ENCODE peak calls at places on chromosome 6, in seven cellular contexts. M is GM23338; E is PC-3; Q is heart left ventricle; R is CD4-positive, alpha-beta T cell; G is GM12878; U is gastrocnemius medialis. N is an unnamed sample.

GRCh38 chr6:81640891-81641290 is 111.6 kb downstream of the TENT5A start:
- ATAC-seq in M (no peak), E (no peak), Q (no peak), R (no peak), G (no peak), U (no peak), N (no peak)

GRCh38 chr6:37850728-37851285 is 31.3 kb downstream of the ZFAND3 start:
- ATAC-seq in M (no peak), E (no peak), Q (no peak), R (no peak), G (peak; percentile 58), U (no peak), N (no peak)

GRCh38 chr6:104787305-104787704 is 72.4 kb downstream of the HACE1 start:
- ATAC-seq in M (no peak), E (no peak), Q (no peak), R (no peak), G (no peak), U (no peak), N (no peak)

GRCh38 chr6:112204350-112204706 is 50.0 kb downstream of the LAMA4 start:
- ATAC-seq in M (no peak), E (peak; percentile 35), Q (no peak), R (no peak), G (peak; percentile 54), U (no peak), N (no peak)

GRCh38 chr6:7273709-7274108 is 39.3 kb downstream of the SSR1 start:
- ATAC-seq in M (no peak), E (no peak), Q (no peak), R (no peak), G (no peak), U (no peak), N (no peak)

GRCh38 chr6:166268431-166268830 is 39.8 kb downstream of the PRR18 start:
- ATAC-seq in M (peak; percentile 30), E (no peak), Q (no peak), R (no peak), G (no peak), U (no peak), N (no peak)

GRCh38 chr6:134667106-134667505 is 282.8 kb downstream of the ALDH8A1 start:
- ATAC-seq in M (no peak), E (no peak), Q (no peak), R (no peak), G (no peak), U (no peak), N (no peak)

GRCh38 chr6:148416309-148416965 is 73.8 kb downstream of the SASH1 start:
- ATAC-seq in M (no peak), E (no peak), Q (peak; percentile 46), R (no peak), G (no peak), U (peak; percentile 49), N (no peak)

GRCh38 chr6:45966797-45967196 is 48.9 kb downstream of the CLIC5 start:
- ATAC-seq in M (no peak), E (no peak), Q (no peak), R (no peak), G (no peak), U (no peak), N (no peak)

GRCh38 chr6:107115695-107116327 is 496 bp upstream of the BEND3 start:
- ATAC-seq in M (peak; percentile 62), E (peak; percentile 55), Q (peak; percentile 36), R (peak; percentile 23), G (peak; percentile 48), U (peak; percentile 35), N (no peak)

GRCh38 chr6:34039943-34040342 is 105.9 kb downstream of the GRM4 start:
- ATAC-seq in M (no peak), E (no peak), Q (no peak), R (no peak), G (no peak), U (no peak), N (no peak)

GRCh38 chr6:73074175-73074574 is 151.1 kb downstream of the KHDC1L start:
- ATAC-seq in M (no peak), E (peak; percentile 83), Q (no peak), R (no peak), G (no peak), U (no peak), N (no peak)

GRCh38 chr6:75834447-75834846 is 85.4 kb downstream of the MYO6 start:
- ATAC-seq in M (no peak), E (no peak), Q (no peak), R (no peak), G (no peak), U (no peak), N (no peak)

GRCh38 chr6:15359335-15359862 is 113.5 kb downstream of the JARID2 start:
- ATAC-seq in M (no peak), E (no peak), Q (peak; percentile 74), R (no peak), G (peak; percentile 75), U (peak; percentile 76), N (no peak)

GRCh38 chr6:79377830-79378460 is 143.5 kb upstream of the HMGN3 start:
- ATAC-seq in M (no peak), E (peak; percentile 70), Q (peak; percentile 52), R (no peak), G (peak; percentile 73), U (no peak), N (no peak)

GRCh38 chr6:35432291-35432690 is 19.8 kb upstream of the FANCE start:
- ATAC-seq in M (no peak), E (no peak), Q (no peak), R (no peak), G (no peak), U (no peak), N (no peak)

DNA sequence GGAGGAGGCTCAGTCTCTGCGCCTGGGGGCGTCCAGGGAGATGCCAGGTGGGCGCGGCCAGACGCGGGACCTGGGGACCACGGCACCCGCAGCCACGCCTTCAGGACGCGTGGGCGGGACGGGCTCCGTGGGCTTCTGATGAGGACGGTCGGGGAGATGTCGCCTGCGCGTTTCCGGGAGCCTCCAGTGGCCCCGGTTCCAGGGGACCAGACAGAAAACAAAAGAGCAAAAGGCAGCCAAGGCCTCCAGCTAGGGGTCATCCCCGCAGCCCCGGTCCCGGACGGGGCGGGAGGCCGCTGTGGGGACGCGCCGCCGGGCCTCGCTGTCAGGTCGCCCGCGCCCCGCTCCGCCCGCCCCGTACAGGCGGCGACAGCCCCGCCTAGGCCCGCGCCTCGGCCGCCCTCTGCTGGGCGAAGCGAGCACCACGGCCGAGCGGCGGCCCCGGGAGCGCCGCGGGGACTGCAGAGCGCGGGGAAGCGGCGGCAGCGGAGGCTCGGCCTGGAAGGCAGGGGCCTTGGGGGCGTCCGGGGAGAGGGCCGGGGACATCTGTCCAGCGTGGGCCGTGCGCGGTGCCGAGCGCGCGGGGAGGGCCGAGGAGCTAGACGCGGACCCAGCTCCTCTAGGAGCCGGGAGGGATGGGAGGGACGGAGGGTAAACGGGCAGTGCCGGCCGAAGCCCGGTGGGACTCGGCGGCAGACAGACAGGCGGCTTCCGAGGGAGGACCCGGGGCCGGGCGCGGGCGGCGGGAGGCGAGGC is 48.7 kb downstream of the TMEM242 start:
- ATAC-seq in M (peak; percentile 88), E (peak; percentile 98), Q (peak; percentile 98), R (peak; percentile 83), G (peak; percentile 97), U (peak; percentile 96), N (peak; percentile 95)
- H3K27ac ChIP-seq in M (no peak overlapping the region), E (no peak overlapping the region), Q (peak overlapping the region; percentile 81), R (peak overlapping the region; percentile 79), G (no peak overlapping the region), U (peak overlapping the region; percentile 77), N (peak overlapping the region; percentile 11)

DNA sequence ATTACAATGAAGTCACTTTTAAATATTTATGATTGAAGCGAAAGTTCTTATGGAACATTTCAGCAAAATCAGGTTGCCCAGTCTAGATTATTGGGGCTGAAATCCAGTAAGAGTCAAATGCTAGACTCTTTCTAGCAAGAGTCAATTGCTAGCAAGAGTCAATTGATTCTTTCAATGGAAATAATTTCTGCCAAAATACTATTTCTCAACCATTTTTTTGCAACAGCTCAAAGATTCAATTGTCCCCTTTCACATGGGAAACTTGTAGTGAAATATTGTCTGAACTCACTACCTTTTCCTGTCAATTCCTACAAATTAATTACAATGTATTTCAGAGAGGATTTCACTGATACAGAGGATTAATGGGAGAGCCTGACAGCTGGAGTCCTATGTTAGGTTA is 78.3 kb downstream of the MAP7 start:
- ATAC-seq in M (no peak), E (no peak), Q (no peak), R (no peak), G (no peak), U (no peak), N (no peak)
- H3K27ac ChIP-seq in M (no peak overlapping the region), E (no peak overlapping the region), Q (no peak overlapping the region), R (no peak overlapping the region), G (no peak overlapping the region), U (no peak overlapping the region), N (no peak overlapping the region)

DNA sequence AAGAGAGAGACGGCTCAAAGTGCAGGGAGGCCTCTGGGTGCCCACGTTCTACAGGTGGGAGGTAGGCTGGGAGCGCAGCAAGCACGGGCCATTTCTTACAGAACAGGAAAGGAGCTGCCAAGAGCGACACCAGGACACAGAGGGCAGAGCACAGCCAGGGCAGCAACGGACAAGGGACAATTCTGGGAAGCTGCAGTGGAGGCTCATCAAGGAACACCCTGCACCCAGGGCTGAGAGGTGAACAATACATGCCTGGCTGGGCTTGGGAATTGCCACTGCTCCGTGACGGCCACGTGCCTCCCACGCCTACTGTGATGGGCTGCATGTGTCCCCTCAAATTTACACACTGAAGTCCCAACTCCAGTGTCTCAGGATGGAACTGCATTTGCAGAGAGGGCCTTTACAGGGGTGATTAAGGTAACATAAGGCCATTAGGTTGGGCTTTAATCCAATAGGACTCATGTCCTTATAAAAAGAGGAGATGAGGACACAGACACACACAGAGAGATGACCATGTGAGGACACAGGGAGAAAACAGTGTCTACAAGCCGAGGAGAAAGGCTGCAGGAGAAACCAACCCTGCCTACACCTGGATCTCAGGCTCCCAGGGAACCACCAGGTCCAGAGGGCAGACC is 13.6 kb downstream of the SERPINB6 start:
- ATAC-seq in M (no peak), E (no peak), Q (peak; percentile 90), R (no peak), G (no peak), U (peak; percentile 85), N (peak; percentile 14)
- H3K27ac ChIP-seq in M (no peak overlapping the region), E (no peak overlapping the region), Q (peak overlapping the region; percentile 85), R (no peak overlapping the region), G (no peak overlapping the region), U (peak overlapping the region; percentile 90), N (peak overlapping the region; percentile 59)

GRCh38 chr6:103268335-103268734 is 1591.4 kb downstream of the HACE1 start:
- ATAC-seq in M (no peak), E (no peak), Q (no peak), R (no peak), G (no peak), U (no peak), N (no peak)
- H3K27ac ChIP-seq in M (no peak overlapping the region), E (no peak overlapping the region), Q (no peak overlapping the region), R (no peak overlapping the region), G (no peak overlapping the region), U (no peak overlapping the region), N (no peak overlapping the region)

DNA sequence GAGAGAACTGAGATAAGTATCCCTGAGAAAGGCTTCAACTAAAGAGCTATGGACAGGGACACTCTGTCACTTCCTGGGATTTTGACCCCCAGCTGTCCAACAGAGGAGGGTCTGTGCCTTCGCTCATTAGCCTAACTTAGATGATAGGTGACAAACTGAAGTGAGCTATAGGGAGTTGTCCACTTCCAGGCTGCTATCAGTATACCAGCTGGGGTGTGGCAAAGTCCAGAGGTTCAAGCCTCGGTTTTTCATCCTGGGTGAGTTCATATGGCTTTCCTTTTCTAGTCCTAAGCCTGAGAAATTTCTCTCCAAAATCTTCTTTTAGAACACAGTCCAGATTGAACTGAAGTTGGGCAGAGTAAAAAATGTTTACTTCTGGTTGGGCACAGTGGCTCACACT is 5.9 kb upstream of the PAQR8 start:
- ATAC-seq in M (no peak), E (no peak), Q (no peak), R (no peak), G (no peak), U (no peak), N (no peak)
- H3K27ac ChIP-seq in M (no peak overlapping the region), E (no peak overlapping the region), Q (no peak overlapping the region), R (no peak overlapping the region), G (no peak overlapping the region), U (no peak overlapping the region), N (no peak overlapping the region)